ENCODE peak calls at places on chromosomes 5 and 9, in four cellular contexts. One of them, this sample, is unnamed.

GRCh38 chr5:40446910-40447309 is 232.8 kb upstream of the PTGER4 start:
- DNase-seq in upper lobe of right lung: no peak
- DNase-seq in bronchial epithelial cell: peak
- DNase-seq in NB4: peak
- DNase-seq in this sample: no peak

GRCh38 chr9:99835581-99835980 is 13.9 kb downstream of the NR4A3 start:
- DNase-seq in NB4: no peak
- DNase-seq in bronchial epithelial cell: no peak
- DNase-seq in upper lobe of right lung: no peak
- DNase-seq in this sample: no peak

GRCh38 chr9:108811944-108812343 is 43.8 kb downstream of the ACTL7B start:
- DNase-seq in upper lobe of right lung: no peak
- DNase-seq in bronchial epithelial cell: no peak
- DNase-seq in NB4: no peak
- DNase-seq in this sample: no peak

GRCh38 chr9:93662952-93663572 is 86.7 kb downstream of the PHF2 start:
- DNase-seq in bronchial epithelial cell: no peak
- DNase-seq in NB4: no peak
- DNase-seq in upper lobe of right lung: peak
- DNase-seq in this sample: no peak

GRCh38 chr5:142082182-142082781 is 26.3 kb upstream of the NDFIP1 start:
- DNase-seq in NB4: no peak
- DNase-seq in bronchial epithelial cell: no peak
- DNase-seq in upper lobe of right lung: no peak
- DNase-seq in this sample: no peak

GRCh38 chr9:8916771-8917170 is 1117.2 kb upstream of the DMAC1 start:
- DNase-seq in NB4: no peak
- DNase-seq in upper lobe of right lung: no peak
- DNase-seq in bronchial epithelial cell: no peak
- DNase-seq in this sample: no peak

GRCh38 chr5:63960646-63961045 is 1.6 kb downstream of the HTR1A start:
- DNase-seq in upper lobe of right lung: peak
- DNase-seq in bronchial epithelial cell: no peak
- DNase-seq in NB4: no peak
- DNase-seq in this sample: no peak

GRCh38 chr9:87613265-87614111 is 112.4 kb upstream of the CTSL start:
- DNase-seq in bronchial epithelial cell: no peak
- DNase-seq in upper lobe of right lung: no peak
- DNase-seq in NB4: no peak
- DNase-seq in this sample: peak

GRCh38 chr5:124274949-124275348 is 471.5 kb downstream of the ZNF608 start:
- DNase-seq in upper lobe of right lung: no peak
- DNase-seq in bronchial epithelial cell: peak
- DNase-seq in NB4: no peak
- DNase-seq in this sample: no peak

GRCh38 chr5:72125271-72125670 is 18.0 kb downstream of the MAP1B start:
- DNase-seq in upper lobe of right lung: no peak
- DNase-seq in NB4: no peak
- DNase-seq in bronchial epithelial cell: no peak
- DNase-seq in this sample: no peak

GRCh38 chr5:9483251-9483650 is 62.6 kb downstream of the SEMA5A start:
- DNase-seq in bronchial epithelial cell: peak
- DNase-seq in NB4: no peak
- DNase-seq in upper lobe of right lung: no peak
- DNase-seq in this sample: no peak

GRCh38 chr9:2494571-2494970 is 127.0 kb upstream of the VLDLR start:
- DNase-seq in upper lobe of right lung: no peak
- DNase-seq in bronchial epithelial cell: peak
- DNase-seq in NB4: no peak
- DNase-seq in this sample: no peak

GRCh38 chr9:137506274-137506673 is 43.9 kb downstream of the PNPLA7 start:
- DNase-seq in NB4: no peak
- DNase-seq in bronchial epithelial cell: no peak
- DNase-seq in upper lobe of right lung: no peak
- DNase-seq in this sample: no peak

GRCh38 chr9:12696931-12697622 is 3.9 kb downstream of the TYRP1 start:
- DNase-seq in upper lobe of right lung: no peak
- DNase-seq in NB4: no peak
- DNase-seq in bronchial epithelial cell: no peak
- DNase-seq in this sample: no peak
- H3K4me3 ChIP-seq in upper lobe of right lung: no peak
- H3K4me3 ChIP-seq in NB4: no peak
- H3K4me3 ChIP-seq in bronchial epithelial cell: no peak
- H3K4me3 ChIP-seq in this sample: no peak

GRCh38 chr5:58466939-58467338 is 7.1 kb upstream of the PLK2 start:
- DNase-seq in NB4: peak
- DNase-seq in upper lobe of right lung: no peak
- DNase-seq in bronchial epithelial cell: peak
- DNase-seq in this sample: peak
- TF ChIP-seq CTCF in NB4: no peak
- TF ChIP-seq CTCF in upper lobe of right lung: no peak
- TF ChIP-seq CTCF in bronchial epithelial cell: peak
- TF ChIP-seq CTCF in this sample: no peak

GRCh38 chr9:70415041-70415440 is 584 bp upstream of the KLF9 start:
- DNase-seq in NB4: no peak
- DNase-seq in upper lobe of right lung: no peak
- DNase-seq in bronchial epithelial cell: no peak
- DNase-seq in this sample: no peak
- H3K4me3 ChIP-seq in NB4: no peak
- H3K4me3 ChIP-seq in upper lobe of right lung: peak
- H3K4me3 ChIP-seq in bronchial epithelial cell: no peak
- H3K4me3 ChIP-seq in this sample: no peak

GRCh38 chr5:7851240-7851592 is 283 bp upstream of the CFAP90 start:
- DNase-seq in upper lobe of right lung: no peak
- DNase-seq in bronchial epithelial cell: no peak
- DNase-seq in NB4: no peak
- DNase-seq in this sample: no peak

GRCh38 chr5:7849531-7850240 is 1.2 kb downstream of the CFAP90 start:
- DNase-seq in bronchial epithelial cell: no peak
- DNase-seq in NB4: no peak
- DNase-seq in upper lobe of right lung: peak
- DNase-seq in this sample: no peak

GRCh38 chr5:7851617-7852289 is 820 bp upstream of the CFAP90 start:
- DNase-seq in upper lobe of right lung: no peak
- DNase-seq in NB4: no peak
- DNase-seq in bronchial epithelial cell: no peak
- DNase-seq in this sample: no peak

GRCh38 chr5:7850241-7850532 is 746 bp downstream of the CFAP90 start:
- DNase-seq in upper lobe of right lung: peak
- DNase-seq in bronchial epithelial cell: no peak
- DNase-seq in NB4: no peak
- DNase-seq in this sample: no peak

DNA sequence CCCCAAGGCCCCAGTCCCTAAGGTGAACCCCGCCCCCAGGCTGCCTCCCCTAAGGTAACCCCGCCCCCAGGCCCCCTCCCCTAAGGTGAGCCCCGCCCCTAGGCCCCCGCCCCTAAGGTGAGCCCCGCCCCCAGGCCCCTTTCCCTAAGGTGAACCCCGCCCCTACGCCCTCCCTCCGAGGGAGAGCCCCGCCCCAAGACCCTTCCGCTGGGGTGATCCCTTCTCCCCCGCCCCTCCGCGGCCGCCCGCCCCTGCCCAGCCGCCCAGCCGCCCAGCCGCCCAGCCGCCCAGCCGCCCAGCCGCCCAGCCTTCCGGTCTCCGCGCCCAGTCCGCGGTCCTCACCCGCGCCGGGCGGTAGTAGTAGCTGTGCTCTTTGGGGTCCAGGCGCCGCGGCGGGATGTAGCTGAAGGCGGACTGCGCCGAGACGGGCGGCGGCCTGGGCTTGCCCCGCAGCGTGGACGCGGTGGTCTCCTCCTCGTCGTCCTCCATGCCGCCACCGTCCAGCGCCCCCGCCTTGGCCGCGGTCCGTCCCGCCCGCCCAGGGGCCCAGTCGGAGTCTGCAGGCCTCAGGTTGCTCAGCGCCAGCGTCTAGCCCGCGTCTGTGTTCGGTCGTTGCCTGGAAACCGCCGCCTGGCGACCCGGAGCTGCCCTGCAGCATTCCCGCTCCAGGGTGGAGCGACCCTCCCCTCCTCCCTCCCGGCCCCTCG is at the start of gene CFAP90:
- DNase-seq in NB4: no peak
- DNase-seq in bronchial epithelial cell: no peak
- DNase-seq in upper lobe of right lung: peak
- DNase-seq in this sample: no peak
- TF ChIP-seq CTCF in NB4: no peak
- TF ChIP-seq CTCF in bronchial epithelial cell: peak
- TF ChIP-seq CTCF in upper lobe of right lung: peak
- TF ChIP-seq CTCF in this sample: no peak

GRCh38 chr5:166324372-166324771 is 1967.1 kb upstream of the WWC1 start:
- DNase-seq in bronchial epithelial cell: no peak
- DNase-seq in NB4: no peak
- DNase-seq in upper lobe of right lung: no peak
- DNase-seq in this sample: no peak
- H3K4me3 ChIP-seq in bronchial epithelial cell: no peak
- H3K4me3 ChIP-seq in NB4: no peak
- H3K4me3 ChIP-seq in upper lobe of right lung: no peak
- H3K4me3 ChIP-seq in this sample: no peak

This sample was measured in GM12865.